ENCODE peak calls at places on chromosome 5, in five cellular contexts. E is kidney tubule cell, F is left cardiac atrium, G is adrenal gland, O is activated T-cell treated with anti-CD3 and anti-CD28 coated beads for 24 hours. V is an unnamed sample.

GRCh38 chr5:120644516-120644915 is 180.4 kb downstream of the PRR16 start:
- DNase-seq in E (no peak), F (no peak), G (no peak), O (no peak), V (no peak)

GRCh38 chr5:102600964-102601363 is 102.2 kb upstream of the SLCO6A1 start:
- DNase-seq in E (peak; percentile 42), F (no peak), G (no peak), O (no peak), V (no peak)

GRCh38 chr5:137743031-137743640 is 7.2 kb upstream of the KLHL3 start:
- DNase-seq in E (peak; percentile 73), F (peak; percentile 45), G (peak; percentile 77), O (peak; percentile 55), V (peak; percentile 75)

GRCh38 chr5:1343931-1344901 is 683 bp downstream of the CLPTM1L start:
- DNase-seq in E (peak; percentile 22), F (no peak), G (no peak), O (no peak), V (no peak)

GRCh38 chr5:169408166-169408565 is 107.2 kb upstream of the SLIT3 start:
- DNase-seq in E (peak; percentile 92), F (no peak), G (no peak), O (no peak), V (no peak)

GRCh38 chr5:143186623-143187022 is 216.9 kb downstream of the NR3C1 start:
- DNase-seq in E (no peak), F (no peak), G (no peak), O (no peak), V (no peak)

GRCh38 chr5:93126634-93127033 is 454.4 kb downstream of the NR2F1-AS1 start:
- DNase-seq in E (no peak), F (no peak), G (no peak), O (no peak), V (no peak)

GRCh38 chr5:24059006-24059405 is 551.6 kb downstream of the PRDM9 start:
- DNase-seq in E (peak; percentile 6), F (no peak), G (no peak), O (no peak), V (no peak)

GRCh38 chr5:135204151-135204600 is 170.1 kb upstream of the PITX1 start:
- DNase-seq in E (no peak), F (no peak), G (no peak), O (no peak), V (no peak)

GRCh38 chr5:177507165-177507564 is 2.5 kb downstream of the DOK3 start:
- DNase-seq in E (no peak), F (no peak), G (no peak), O (no peak), V (no peak)

GRCh38 chr5:150364004-150364403 is 6.5 kb downstream of the TCOF1 start:
- DNase-seq in E (no peak), F (no peak), G (no peak), O (no peak), V (no peak)

GRCh38 chr5:141705503-141705902 is 23.5 kb upstream of the ARAP3 start:
- DNase-seq in E (no peak), F (no peak), G (no peak), O (no peak), V (no peak)

GRCh38 chr5:21654-22233 is 70.2 kb upstream of the PLEKHG4B start:
- DNase-seq in E (peak; percentile 47), F (no peak), G (no peak), O (no peak), V (no peak)

GRCh38 chr5:77867914-77868313 is 91.8 kb upstream of the TBCA start:
- DNase-seq in E (no peak), F (no peak), G (no peak), O (no peak), V (peak; percentile 59)

GRCh38 chr5:62578540-62578939 is at the start of gene LRRC70:
- DNase-seq in E (peak; percentile 21), F (no peak), G (no peak), O (no peak), V (no peak)

GRCh38 chr5:135709998-135710670 is 124.3 kb upstream of the SLC25A48 start:
- DNase-seq in E (no peak), F (no peak), G (no peak), O (no peak), V (no peak)

GRCh38 chr5:59517926-59518585 is 375.5 kb downstream of the PDE4D start:
- DNase-seq in E (peak; percentile 82), F (no peak), G (no peak), O (no peak), V (no peak)

GRCh38 chr5:147748590-147748989 is 33.9 kb downstream of the JAKMIP2 start:
- DNase-seq in E (no peak), F (no peak), G (no peak), O (no peak), V (no peak)

GRCh38 chr5:16529319-16529718 is 63.7 kb upstream of the ZNF622 start:
- DNase-seq in E (no peak), F (no peak), G (no peak), O (no peak), V (no peak)

GRCh38 chr5:142120247-142120935 is 11.8 kb downstream of the NDFIP1 start:
- DNase-seq in E (no peak), F (no peak), G (no peak), O (no peak), V (no peak)

V was measured in midbrain.